ENCODE peak calls at places on chromosomes 5 and 9, in four cellular contexts. One of them, this sample, is unnamed.

GRCh38 chr9:116494815-116495634 is 192.1 kb upstream of the TRIM32 start:
- DNase-seq in IMR-90: no peak
- DNase-seq in adrenal gland: peak
- DNase-seq in transverse colon: peak
- DNase-seq in this sample: no peak

GRCh38 chr5:119405444-119405843 is 46.9 kb upstream of the HSD17B4 start:
- DNase-seq in IMR-90: no peak
- DNase-seq in adrenal gland: no peak
- DNase-seq in transverse colon: no peak
- DNase-seq in this sample: no peak

GRCh38 chr9:94981661-94982060 is 255.2 kb downstream of the AOPEP start:
- DNase-seq in IMR-90: no peak
- DNase-seq in adrenal gland: no peak
- DNase-seq in transverse colon: no peak
- DNase-seq in this sample: no peak

GRCh38 chr5:77156379-77156778 is 54.1 kb upstream of the PDE8B start:
- DNase-seq in IMR-90: no peak
- DNase-seq in adrenal gland: no peak
- DNase-seq in transverse colon: no peak
- DNase-seq in this sample: no peak

GRCh38 chr5:139862313-139862712 is 66.7 kb downstream of the PSD2 start:
- DNase-seq in IMR-90: peak
- DNase-seq in adrenal gland: no peak
- DNase-seq in transverse colon: no peak
- DNase-seq in this sample: no peak

GRCh38 chr9:136837146-136837855 is 5.0 kb upstream of the AJM1 start:
- DNase-seq in IMR-90: no peak
- DNase-seq in adrenal gland: no peak
- DNase-seq in transverse colon: no peak
- DNase-seq in this sample: no peak

GRCh38 chr9:82325907-82326306 is 337.3 kb downstream of the SPATA31D1 start:
- DNase-seq in IMR-90: no peak
- DNase-seq in adrenal gland: no peak
- DNase-seq in transverse colon: no peak
- DNase-seq in this sample: no peak

GRCh38 chr5:180084638-180085561 is 13.3 kb upstream of the RNF130 start:
- DNase-seq in IMR-90: no peak
- DNase-seq in adrenal gland: peak
- DNase-seq in transverse colon: peak
- DNase-seq in this sample: no peak

GRCh38 chr9:34741628-34742027 is 31.7 kb upstream of the CCL21 start:
- DNase-seq in IMR-90: no peak
- DNase-seq in adrenal gland: no peak
- DNase-seq in transverse colon: no peak
- DNase-seq in this sample: no peak

GRCh38 chr9:124779368-124780059 is 2.6 kb downstream of the OLFML2A start:
- DNase-seq in IMR-90: peak
- DNase-seq in adrenal gland: peak
- DNase-seq in transverse colon: no peak
- DNase-seq in this sample: peak

GRCh38 chr5:42715791-42716190 is 40.8 kb upstream of the CCDC152 start:
- DNase-seq in IMR-90: no peak
- DNase-seq in adrenal gland: no peak
- DNase-seq in transverse colon: no peak
- DNase-seq in this sample: no peak

GRCh38 chr9:31104249-31104648 is 1280.2 kb upstream of the ACO1 start:
- DNase-seq in IMR-90: no peak
- DNase-seq in adrenal gland: no peak
- DNase-seq in transverse colon: no peak
- DNase-seq in this sample: no peak

GRCh38 chr5:11555171-11555570 is 349.1 kb downstream of the CTNND2 start:
- DNase-seq in IMR-90: no peak
- DNase-seq in adrenal gland: no peak
- DNase-seq in transverse colon: no peak
- DNase-seq in this sample: no peak

GRCh38 chr5:53126514-53126913 is 17.0 kb upstream of the MOCS2 start:
- DNase-seq in IMR-90: peak
- DNase-seq in adrenal gland: no peak
- DNase-seq in transverse colon: no peak
- DNase-seq in this sample: no peak

GRCh38 chr5:123673107-123673506 is 161.1 kb downstream of the CSNK1G3 start:
- DNase-seq in IMR-90: no peak
- DNase-seq in adrenal gland: no peak
- DNase-seq in transverse colon: no peak
- DNase-seq in this sample: peak

GRCh38 chr5:90658620-90659019 is 100.0 kb downstream of the ADGRV1 start:
- DNase-seq in IMR-90: no peak
- DNase-seq in adrenal gland: no peak
- DNase-seq in transverse colon: no peak
- DNase-seq in this sample: no peak

GRCh38 chr5:40475546-40475945 is 204.2 kb upstream of the PTGER4 start:
- DNase-seq in IMR-90: peak
- DNase-seq in adrenal gland: no peak
- DNase-seq in transverse colon: no peak
- DNase-seq in this sample: no peak

GRCh38 chr9:33177633-33178032 is 10.5 kb upstream of the B4GALT1 start:
- DNase-seq in IMR-90: no peak
- DNase-seq in adrenal gland: no peak
- DNase-seq in transverse colon: no peak
- DNase-seq in this sample: no peak

DNA sequence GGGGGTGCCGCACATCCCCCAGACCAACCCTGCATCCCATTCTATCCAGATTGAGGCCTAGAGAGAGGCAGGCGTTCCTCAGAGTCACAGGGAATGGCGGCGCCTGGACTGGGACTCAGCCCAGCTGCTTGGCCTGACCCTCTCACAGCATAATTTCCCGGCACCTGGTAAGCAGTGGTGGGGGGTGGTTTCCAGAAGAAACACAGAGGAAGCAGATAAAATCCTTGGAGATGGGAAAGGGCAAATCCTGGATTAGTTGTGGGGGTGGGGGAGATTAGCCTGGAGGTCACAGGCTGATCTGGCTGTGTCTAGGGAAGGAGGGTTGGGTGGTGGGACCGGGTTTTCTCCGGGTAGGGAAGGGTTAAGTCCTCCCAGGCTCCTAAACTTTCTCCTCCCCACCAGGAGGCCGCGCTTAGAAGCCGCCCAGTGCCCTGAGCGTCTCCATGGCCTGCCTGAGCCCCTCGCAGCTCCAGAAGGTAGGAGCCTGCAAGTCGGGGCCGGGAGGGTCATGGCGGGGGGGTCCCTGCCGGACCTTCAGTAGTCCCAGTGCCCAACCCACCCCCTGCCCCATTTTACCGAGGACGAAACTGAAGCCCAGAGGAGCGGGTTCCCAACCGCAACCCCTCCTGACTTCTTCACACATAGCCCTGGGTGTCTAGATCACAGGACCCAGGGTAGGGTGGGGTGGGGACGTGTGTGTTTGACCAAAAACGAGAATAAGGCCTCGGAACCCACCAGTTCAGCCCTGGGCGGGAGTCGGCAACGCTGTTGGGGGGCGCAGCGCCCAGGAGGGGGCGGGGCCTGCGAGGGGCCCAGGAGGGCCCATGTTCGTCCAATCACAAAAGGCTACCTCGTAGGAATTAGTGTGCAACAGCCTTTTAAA is 1.3 kb downstream of the PHYHD1 start:
- DNase-seq in IMR-90: peak
- DNase-seq in adrenal gland: peak
- DNase-seq in transverse colon: peak
- DNase-seq in this sample: no peak
- TF ChIP-seq POLR2A in IMR-90: no peak
- TF ChIP-seq POLR2A in adrenal gland: peak
- TF ChIP-seq POLR2A in transverse colon: no peak
- TF ChIP-seq POLR2A in this sample: no peak

GRCh38 chr5:109694451-109694891 is 4.7 kb downstream of the MAN2A1 start:
- DNase-seq in IMR-90: peak
- DNase-seq in adrenal gland: no peak
- DNase-seq in transverse colon: no peak
- DNase-seq in this sample: no peak
- H3K4me3 ChIP-seq in IMR-90: no peak
- H3K4me3 ChIP-seq in adrenal gland: no peak
- H3K4me3 ChIP-seq in transverse colon: no peak
- H3K4me3 ChIP-seq in this sample: no peak

GRCh38 chr5:96683810-96684209 is 21.6 kb downstream of the CAST start:
- DNase-seq in IMR-90: no peak
- DNase-seq in adrenal gland: no peak
- DNase-seq in transverse colon: no peak
- DNase-seq in this sample: no peak

GRCh38 chr5:96690906-96691305 is 28.7 kb downstream of the CAST start:
- DNase-seq in IMR-90: no peak
- DNase-seq in adrenal gland: no peak
- DNase-seq in transverse colon: no peak
- DNase-seq in this sample: no peak

GRCh38 chr5:96687080-96687479 is 24.9 kb downstream of the CAST start:
- DNase-seq in IMR-90: no peak
- DNase-seq in adrenal gland: no peak
- DNase-seq in transverse colon: no peak
- DNase-seq in this sample: no peak

GRCh38 chr5:96691503-96692303 is 29.5 kb downstream of the CAST start:
- DNase-seq in IMR-90: peak
- DNase-seq in adrenal gland: no peak
- DNase-seq in transverse colon: no peak
- DNase-seq in this sample: no peak

DNA sequence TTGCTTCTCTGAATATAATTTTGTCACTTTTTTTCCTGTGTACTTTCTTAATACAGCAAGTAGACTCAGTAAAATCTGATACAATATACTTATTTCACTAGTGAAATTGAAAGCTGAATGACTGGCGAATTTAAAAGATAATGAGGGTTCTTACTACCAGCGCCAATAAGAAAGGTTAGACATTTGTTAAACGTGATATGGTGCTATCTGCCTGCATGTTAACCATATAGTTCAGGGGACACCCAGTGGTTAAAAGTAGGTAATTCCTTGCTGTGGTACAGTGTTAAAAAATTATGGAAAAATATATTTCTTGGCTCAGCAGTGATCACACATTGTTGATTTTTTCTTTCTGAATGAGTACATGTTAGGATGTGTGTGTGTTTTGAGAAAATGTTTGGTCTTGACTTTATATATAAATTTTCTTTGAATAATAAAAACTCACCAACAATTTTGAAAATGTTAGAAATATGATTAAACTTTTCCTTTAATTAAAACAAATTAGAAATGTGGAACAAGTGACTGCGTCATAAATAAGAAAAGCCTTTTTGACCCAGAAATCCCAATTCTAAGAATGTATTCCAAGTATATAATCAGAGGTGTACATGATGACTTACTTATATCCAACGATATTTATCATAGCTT is 25.8 kb downstream of the CAST start:
- DNase-seq in IMR-90: peak
- DNase-seq in adrenal gland: no peak
- DNase-seq in transverse colon: no peak
- DNase-seq in this sample: no peak
- TF ChIP-seq CTCF in IMR-90: peak
- TF ChIP-seq CTCF in adrenal gland: peak
- TF ChIP-seq CTCF in transverse colon: peak
- TF ChIP-seq CTCF in this sample: no peak

GRCh38 chr9:111984075-111984802 is 87.6 kb downstream of the UGCG start:
- DNase-seq in IMR-90: no peak
- DNase-seq in adrenal gland: no peak
- DNase-seq in transverse colon: no peak
- DNase-seq in this sample: no peak

GRCh38 chr9:111983484-111983908 is 86.9 kb downstream of the UGCG start:
- DNase-seq in IMR-90: no peak
- DNase-seq in adrenal gland: no peak
- DNase-seq in transverse colon: no peak
- DNase-seq in this sample: no peak

GRCh38 chr9:111991179-111991578 is 94.6 kb downstream of the UGCG start:
- DNase-seq in IMR-90: no peak
- DNase-seq in adrenal gland: no peak
- DNase-seq in transverse colon: no peak
- DNase-seq in this sample: no peak

GRCh38 chr9:111985315-111985714 is 88.7 kb downstream of the UGCG start:
- DNase-seq in IMR-90: no peak
- DNase-seq in adrenal gland: no peak
- DNase-seq in transverse colon: no peak
- DNase-seq in this sample: no peak

GRCh38 chr9:111986035-111986556 is 89.5 kb downstream of the UGCG start:
- DNase-seq in IMR-90: peak
- DNase-seq in adrenal gland: no peak
- DNase-seq in transverse colon: no peak
- DNase-seq in this sample: no peak
- TF ChIP-seq POLR2A in IMR-90: no peak
- TF ChIP-seq POLR2A in adrenal gland: no peak
- TF ChIP-seq POLR2A in transverse colon: no peak
- TF ChIP-seq POLR2A in this sample: no peak

GRCh38 chr9:134331186-134332025 is 5.2 kb downstream of the RXRA start:
- DNase-seq in IMR-90: no peak
- DNase-seq in adrenal gland: no peak
- DNase-seq in transverse colon: no peak
- DNase-seq in this sample: no peak

GRCh38 chr9:134329576-134329855 is 3.3 kb downstream of the RXRA start:
- DNase-seq in IMR-90: no peak
- DNase-seq in adrenal gland: peak
- DNase-seq in transverse colon: no peak
- DNase-seq in this sample: no peak

GRCh38 chr9:134328841-134329575 is 2.8 kb downstream of the RXRA start:
- DNase-seq in IMR-90: no peak
- DNase-seq in adrenal gland: peak
- DNase-seq in transverse colon: peak
- DNase-seq in this sample: no peak

GRCh38 chr9:134329886-134330285 is 3.6 kb downstream of the RXRA start:
- DNase-seq in IMR-90: no peak
- DNase-seq in adrenal gland: peak
- DNase-seq in transverse colon: peak
- DNase-seq in this sample: no peak

GRCh38 chr9:134330590-134330989 is 4.3 kb downstream of the RXRA start:
- DNase-seq in IMR-90: no peak
- DNase-seq in adrenal gland: peak
- DNase-seq in transverse colon: no peak
- DNase-seq in this sample: no peak
- H3K4me3 ChIP-seq in IMR-90: no peak
- H3K4me3 ChIP-seq in adrenal gland: no peak
- H3K4me3 ChIP-seq in transverse colon: no peak
- H3K4me3 ChIP-seq in this sample: no peak

GRCh38 chr5:107868994-107869393 is 198.3 kb upstream of the EFNA5 start:
- DNase-seq in IMR-90: no peak
- DNase-seq in adrenal gland: no peak
- DNase-seq in transverse colon: no peak
- DNase-seq in this sample: no peak
- TF ChIP-seq CTCF in IMR-90: no peak
- TF ChIP-seq CTCF in adrenal gland: no peak
- TF ChIP-seq CTCF in transverse colon: no peak
- TF ChIP-seq CTCF in this sample: no peak

GRCh38 chr5:176389114-176389768 is 690 bp downstream of the HIGD2A start:
- DNase-seq in IMR-90: no peak
- DNase-seq in adrenal gland: no peak
- DNase-seq in transverse colon: no peak
- DNase-seq in this sample: no peak
- TF ChIP-seq POLR2A in IMR-90: no peak
- TF ChIP-seq POLR2A in adrenal gland: peak
- TF ChIP-seq POLR2A in transverse colon: peak
- TF ChIP-seq POLR2A in this sample: no peak